ENCODE peak calls at places on chromosomes 6 and 20, in six cellular contexts. A is right cardiac atrium; M is fibroblast of lung; Q is SK-N-SH; X is Karpas-422; K is CD4-positive, alpha-beta memory T cell. P is an unnamed sample. For H3K4me1, the result is how much of the 10 kb centered on the place peaks cover.

GRCh38 chr6:25253371-25253770 is 25.8 kb upstream of the CARMIL1 start:
- DNase-seq in A (no peak), M (no peak), Q (no peak), X (no peak), K (no peak), P (no peak)

GRCh38 chr20:56392282-56393132 is at the start of gene CSTF1:
- DNase-seq in A (peak), M (peak), Q (peak), X (peak), K (peak), P (peak)

GRCh38 chr6:73774311-73774766 is 78.3 kb downstream of the CD109 start:
- DNase-seq in A (peak), M (peak), Q (no peak), X (no peak), K (no peak), P (no peak)

GRCh38 chr6:40485300-40485699 is 101.9 kb downstream of the LRFN2 start:
- DNase-seq in A (no peak), M (no peak), Q (peak), X (no peak), K (no peak), P (no peak)

GRCh38 chr20:32481311-32482103 is 103.6 kb downstream of the NOL4L start:
- DNase-seq in A (no peak), M (no peak), Q (peak), X (no peak), K (no peak), P (no peak)

GRCh38 chr20:23142162-23143050 is 56.3 kb upstream of the CD93 start:
- DNase-seq in A (peak), M (no peak), Q (no peak), X (peak), K (no peak), P (no peak)

GRCh38 chr6:55866110-55866509 is 9.3 kb downstream of the BMP5 start:
- DNase-seq in A (no peak), M (peak), Q (no peak), X (no peak), K (no peak), P (no peak)

GRCh38 chr6:33894438-33894837 is 90.6 kb upstream of the MLN start:
- DNase-seq in A (no peak), M (peak), Q (no peak), X (no peak), K (no peak), P (no peak)

GRCh38 chr6:14635933-14636599 is 518.5 kb downstream of the CD83 start:
- DNase-seq in A (no peak), M (no peak), Q (no peak), X (no peak), K (peak), P (peak)

GRCh38 chr20:9294081-9294480 is 220.3 kb upstream of the LAMP5 start:
- DNase-seq in A (no peak), M (peak), Q (no peak), X (no peak), K (no peak), P (no peak)

GRCh38 chr20:61694666-61695065 is 371.0 kb downstream of the TAF4 start:
- DNase-seq in A (peak), M (no peak), Q (no peak), X (no peak), K (no peak), P (no peak)

GRCh38 chr6:23311211-23311610 is 741.8 kb downstream of the HDGFL1 start:
- DNase-seq in A (no peak), M (no peak), Q (no peak), X (no peak), K (no peak), P (no peak)

GRCh38 chr6:101102702-101103101 is 221.6 kb upstream of the ASCC3 start:
- DNase-seq in A (no peak), M (no peak), Q (no peak), X (no peak), K (no peak), P (no peak)

GRCh38 chr6:52233975-52234823 is 10.1 kb downstream of the IL17F start:
- DNase-seq in A (no peak), M (peak), Q (peak), X (peak), K (no peak), P (peak)

GRCh38 chr6:16324622-16325225 is 86.3 kb downstream of the GMPR start:
- DNase-seq in A (no peak), M (peak), Q (no peak), X (no peak), K (no peak), P (no peak)

GRCh38 chr20:48818481-48818987 is 9.3 kb downstream of the PREX1 start:
- DNase-seq in A (no peak), M (no peak), Q (no peak), X (no peak), K (peak), P (no peak)

GRCh38 chr6:69007781-69008180 is 372.7 kb downstream of the ADGRB3 start:
- DNase-seq in A (no peak), M (no peak), Q (no peak), X (no peak), K (no peak), P (no peak)

GRCh38 chr6:39029156-39030011 is 19.2 kb upstream of the GLP1R start:
- DNase-seq in A (peak), M (no peak), Q (peak), X (peak), K (peak), P (peak)

GRCh38 chr20:61753196-61753942 is 312.3 kb downstream of the TAF4 start:
- DNase-seq in A (peak), M (peak), Q (no peak), X (peak), K (no peak), P (peak)

GRCh38 chr6:73888050-73888449 is 192.0 kb downstream of the CD109 start:
- DNase-seq in A (no peak), M (peak), Q (no peak), X (no peak), K (no peak), P (no peak)

GRCh38 chr20:20953738-20954657 is 152.2 kb downstream of the LINC00237 start:
- DNase-seq in A (no peak), M (no peak), Q (no peak), X (no peak), K (no peak), P (peak)

GRCh38 chr20:9180480-9181257 is 111.8 kb downstream of the PLCB4 start:
- DNase-seq in A (no peak), M (no peak), Q (no peak), X (no peak), K (no peak), P (no peak)

GRCh38 chr20:23086056-23086551 is at the start of gene CD93:
- DNase-seq in A (peak), M (peak), Q (no peak), X (no peak), K (peak), P (no peak)

GRCh38 chr6:135623979-135624378 is 126.4 kb upstream of the AHI1 start:
- DNase-seq in A (no peak), M (no peak), Q (no peak), X (no peak), K (no peak), P (no peak)

GRCh38 chr20:51473771-51474170 is 68.7 kb downstream of the NFATC2 start:
- DNase-seq in A (no peak), M (no peak), Q (no peak), X (no peak), K (no peak), P (no peak)

GRCh38 chr6:40779399-40779798 is 192.2 kb upstream of the LRFN2 start:
- DNase-seq in A (no peak), M (peak), Q (no peak), X (no peak), K (no peak), P (no peak)

GRCh38 chr20:58045579-58045978 is 182.9 kb downstream of the ANKRD60 start:
- DNase-seq in A (no peak), M (no peak), Q (no peak), X (no peak), K (no peak), P (no peak)

GRCh38 chr6:136317023-136317649 is 27.5 kb upstream of the BCLAF1 start:
- DNase-seq in A (no peak), M (peak), Q (peak), X (peak), K (peak), P (peak)

GRCh38 chr6:35259946-35260626 is 551 bp downstream of the ZNF76 start:
- DNase-seq in A (peak), M (peak), Q (peak), X (peak), K (peak), P (peak)

GRCh38 chr20:19560876-19561480 is 197.1 kb upstream of the RIN2 start:
- DNase-seq in A (no peak), M (no peak), Q (no peak), X (no peak), K (no peak), P (no peak)

GRCh38 chr6:158031445-158032353 is 50.0 kb downstream of the SYNJ2 start:
- DNase-seq in A (peak), M (peak), Q (peak), X (no peak), K (peak), P (no peak)

GRCh38 chr6:157613011-157613522 is 210.0 kb upstream of the SNX9 start:
- DNase-seq in A (no peak), M (peak), Q (no peak), X (no peak), K (no peak), P (no peak)

GRCh38 chr20:675453-676314 is at the start of gene SCRT2:
- DNase-seq in A (peak), M (peak), Q (peak), X (no peak), K (peak), P (peak)

GRCh38 chr6:44682987-44683779 is 295.7 kb downstream of the CDC5L start:
- DNase-seq in A (no peak), M (no peak), Q (no peak), X (no peak), K (no peak), P (no peak)

GRCh38 chr20:56897318-56897962 is 268.3 kb downstream of the TFAP2C start:
- DNase-seq in A (no peak), M (no peak), Q (no peak), X (no peak), K (no peak), P (no peak)

GRCh38 chr6:134034478-134034877 is 17.9 kb downstream of the SLC2A12 start:
- DNase-seq in A (no peak), M (no peak), Q (no peak), X (no peak), K (no peak), P (no peak)

DNA sequence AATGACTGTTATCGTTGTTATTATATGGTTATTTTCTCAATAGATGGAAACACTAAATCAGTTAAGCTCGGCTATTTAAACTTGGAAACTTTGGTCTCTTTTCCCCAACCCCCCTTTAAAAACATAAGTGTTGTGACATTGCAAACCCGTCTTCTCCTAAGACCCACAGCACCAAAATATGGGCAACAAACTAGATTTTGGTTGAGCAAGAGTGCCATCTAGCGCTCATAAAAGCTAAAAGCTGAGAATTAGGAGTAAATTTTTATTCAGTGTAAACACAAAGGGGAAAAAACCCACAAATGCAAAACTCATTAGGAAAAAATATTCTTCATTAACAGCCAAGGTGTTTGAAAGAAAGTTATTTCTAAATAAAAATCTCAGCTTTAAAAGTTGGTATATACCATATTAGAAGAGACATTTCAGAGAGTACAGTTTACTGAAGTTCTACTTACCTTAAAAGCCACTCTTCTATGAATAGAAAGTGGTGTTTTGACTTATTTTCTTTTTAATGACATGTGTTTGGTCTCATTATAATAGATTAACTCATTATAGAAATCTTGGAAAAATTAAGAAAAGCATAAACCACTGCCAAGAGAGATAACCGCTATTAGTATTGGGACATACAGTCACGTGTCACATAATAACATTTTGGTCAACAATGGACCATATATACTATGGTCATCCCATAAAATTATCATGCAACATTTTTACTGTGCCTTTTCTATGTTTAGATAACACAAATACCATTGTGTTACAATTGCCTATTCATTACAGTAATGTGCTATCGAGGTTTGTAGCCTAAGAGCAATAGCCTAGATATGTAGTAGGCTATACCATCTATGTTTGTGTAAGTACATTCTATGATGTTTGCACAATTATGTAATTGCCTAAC is 21.1 kb downstream of the SESN1 start:
- DNase-seq in A (no peak), M (peak), Q (peak), X (peak), K (peak), P (peak)
- H3K4me1 ChIP-seq in A (under half), M (under half), Q (under half), X (under half), K (under half), P (under half)

DNA sequence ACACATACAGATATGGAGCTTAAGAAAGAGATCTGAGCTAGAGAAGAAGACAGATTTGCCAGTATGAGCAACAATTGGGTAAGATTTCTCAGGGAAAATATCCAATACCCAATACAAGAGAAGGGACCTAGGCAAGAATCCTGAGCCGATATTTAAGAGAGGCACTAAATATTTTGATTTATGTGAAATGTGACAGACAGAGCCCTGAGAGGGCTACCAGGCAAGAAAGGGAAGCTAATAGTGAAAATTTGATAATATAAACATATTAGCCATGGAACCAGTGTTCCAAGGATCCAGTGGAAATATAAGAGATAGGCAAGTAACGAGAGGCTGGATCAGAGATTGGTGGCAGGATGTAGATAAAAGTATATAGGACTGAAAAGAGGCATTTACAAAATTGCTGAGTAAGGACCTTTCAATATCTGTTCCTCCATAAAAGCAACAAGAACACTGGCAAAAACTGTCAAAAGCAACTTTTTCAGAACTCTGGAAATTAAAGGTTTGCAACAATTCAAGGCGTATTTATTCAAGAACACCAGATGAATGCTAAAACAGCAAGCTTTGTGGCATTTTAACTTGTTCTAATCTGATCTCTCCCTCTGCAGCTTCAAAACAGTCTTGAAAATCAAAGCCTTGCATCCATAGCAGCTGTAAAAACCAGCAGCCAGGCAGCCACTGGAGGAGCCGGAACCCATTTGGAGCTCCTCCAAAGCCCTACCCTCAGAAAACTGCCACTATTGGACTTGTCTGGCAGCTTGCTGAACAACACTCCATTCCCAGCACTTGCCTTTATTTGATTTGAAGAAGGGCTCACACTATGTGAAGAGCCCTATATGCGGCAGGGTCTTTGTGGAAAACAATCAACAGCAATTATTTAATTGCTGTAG is 58.8 kb downstream of the REV3L start:
- DNase-seq in A (peak), M (peak), Q (peak), X (no peak), K (no peak), P (no peak)
- H3K4me1 ChIP-seq in A (under half), M (under half), Q (under half), X (under half), K (under half), P (under half)

GRCh38 chr6:7131390-7131789 is 23.6 kb downstream of the RREB1 start:
- DNase-seq in A (no peak), M (no peak), Q (no peak), X (no peak), K (no peak), P (no peak)
- H3K4me1 ChIP-seq in A (under half), M (under half), Q (under half), X (under half), K (under half), P (under half)

GRCh38 chr6:107647439-107647948 is 157.6 kb downstream of the SOBP start:
- DNase-seq in A (no peak), M (no peak), Q (no peak), X (no peak), K (no peak), P (no peak)
- H3K4me1 ChIP-seq in A (under half), M (under half), Q (under half), X (under half), K (under half), P (under half)

DNA sequence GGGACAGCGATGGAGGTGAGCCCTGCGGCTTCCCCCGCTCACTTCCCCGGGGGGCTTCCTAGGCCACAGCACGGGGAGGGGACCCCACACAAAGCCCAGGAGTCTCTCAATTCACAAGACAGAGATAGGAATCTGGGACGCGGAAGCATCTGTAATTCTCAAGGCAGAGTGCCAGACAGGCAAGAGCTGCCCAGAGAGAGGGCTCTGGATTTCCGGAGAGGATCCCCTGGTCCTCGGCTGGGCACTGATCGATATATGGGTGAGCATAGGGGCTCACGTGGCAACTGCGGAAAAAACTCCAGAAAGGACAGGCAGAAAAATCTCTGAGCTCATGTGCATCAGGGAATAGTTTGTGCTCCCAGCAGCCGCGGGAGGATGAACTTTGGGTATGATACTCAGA is 296.2 kb downstream of the NRN1 start:
- DNase-seq in A (no peak), M (no peak), Q (no peak), X (no peak), K (no peak), P (no peak)
- H3K4me1 ChIP-seq in A (under half), M (under half), Q (under half), X (under half), K (under half), P (under half)